ENCODE peak calls at places on chromosomes 5 and 9, in six cellular contexts. One of them, this sample, is unnamed.

GRCh38 chr5:129125819-129126218 is 31.3 kb downstream of the ISOC1 start:
- DNase-seq in HCT116: no peak
- DNase-seq in IMR-90: no peak
- DNase-seq in PC-3: no peak
- DNase-seq in SK-N-SH: no peak
- DNase-seq in astrocyte: no peak
- DNase-seq in this sample: no peak

GRCh38 chr5:125261505-125262250 is 515.2 kb upstream of the ZNF608 start:
- DNase-seq in PC-3: no peak
- DNase-seq in astrocyte: no peak
- DNase-seq in HCT116: no peak
- DNase-seq in SK-N-SH: no peak
- DNase-seq in IMR-90: no peak
- DNase-seq in this sample: no peak

GRCh38 chr5:103461223-103461622 is 101.4 kb downstream of the NUDT12 start:
- DNase-seq in PC-3: peak; percentile 93
- DNase-seq in HCT116: peak; percentile 16
- DNase-seq in astrocyte: peak; percentile 96
- DNase-seq in IMR-90: peak; percentile 64
- DNase-seq in SK-N-SH: no peak
- DNase-seq in this sample: no peak

GRCh38 chr5:143170977-143171376 is 232.5 kb downstream of the NR3C1 start:
- DNase-seq in HCT116: no peak
- DNase-seq in SK-N-SH: no peak
- DNase-seq in astrocyte: no peak
- DNase-seq in PC-3: no peak
- DNase-seq in IMR-90: no peak
- DNase-seq in this sample: no peak

GRCh38 chr9:118438805-118439204 is 734.6 kb downstream of the TLR4 start:
- DNase-seq in PC-3: no peak
- DNase-seq in astrocyte: no peak
- DNase-seq in SK-N-SH: no peak
- DNase-seq in HCT116: no peak
- DNase-seq in IMR-90: no peak
- DNase-seq in this sample: no peak

GRCh38 chr5:89211836-89212235 is 328.9 kb upstream of the MEF2C start:
- DNase-seq in IMR-90: peak; percentile 83
- DNase-seq in astrocyte: peak; percentile 97
- DNase-seq in HCT116: no peak
- DNase-seq in PC-3: peak; percentile 76
- DNase-seq in SK-N-SH: no peak
- DNase-seq in this sample: no peak

GRCh38 chr5:69368458-69369368 is 607 bp downstream of the AK6 start:
- DNase-seq in IMR-90: peak; percentile 54
- DNase-seq in SK-N-SH: peak; percentile 46
- DNase-seq in HCT116: peak; percentile 31
- DNase-seq in astrocyte: peak; percentile 54
- DNase-seq in PC-3: peak; percentile 16
- DNase-seq in this sample: no peak

GRCh38 chr9:31412081-31412480 is 972.4 kb upstream of the ACO1 start:
- DNase-seq in IMR-90: no peak
- DNase-seq in SK-N-SH: no peak
- DNase-seq in astrocyte: no peak
- DNase-seq in PC-3: no peak
- DNase-seq in HCT116: no peak
- DNase-seq in this sample: no peak

GRCh38 chr5:22734907-22735306 is 118.2 kb downstream of the CDH12 start:
- DNase-seq in IMR-90: no peak
- DNase-seq in astrocyte: no peak
- DNase-seq in SK-N-SH: no peak
- DNase-seq in HCT116: no peak
- DNase-seq in PC-3: no peak
- DNase-seq in this sample: no peak

GRCh38 chr5:180333661-180334060 is 19.5 kb downstream of the GFPT2 start:
- DNase-seq in IMR-90: peak; percentile 76
- DNase-seq in SK-N-SH: no peak
- DNase-seq in astrocyte: peak; percentile 85
- DNase-seq in PC-3: peak; percentile 85
- DNase-seq in HCT116: peak; percentile 41
- DNase-seq in this sample: peak; percentile 33

DNA sequence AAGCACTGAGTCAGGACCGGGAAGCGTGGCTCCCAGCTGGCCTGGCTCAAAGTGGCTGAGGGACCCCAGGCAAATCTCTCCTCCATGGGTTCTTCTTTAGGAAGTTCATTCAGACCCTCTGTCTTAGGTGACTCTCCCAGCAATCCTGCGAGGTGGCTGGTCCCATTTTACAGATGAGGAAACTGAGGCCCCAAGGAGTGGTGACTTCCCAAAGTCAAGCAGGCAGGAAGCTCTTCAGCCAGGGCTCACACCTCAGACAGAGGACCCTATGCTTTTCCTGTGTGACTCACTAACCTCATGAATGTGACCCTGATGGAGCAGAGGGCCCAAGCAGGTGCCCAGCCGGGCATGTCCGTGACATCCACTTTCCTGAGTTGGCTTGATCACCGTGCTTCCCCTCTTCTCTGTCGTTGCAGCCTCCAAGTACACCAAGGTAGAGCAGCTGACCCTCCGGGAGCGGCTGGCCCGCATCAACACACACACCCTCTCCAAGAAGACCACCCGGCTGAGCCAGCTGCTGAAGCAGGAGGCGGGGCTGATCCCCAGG is 36.5 kb downstream of the ARHGEF37 start:
- DNase-seq in IMR-90: no peak
- DNase-seq in PC-3: no peak
- DNase-seq in astrocyte: no peak
- DNase-seq in HCT116: no peak
- DNase-seq in SK-N-SH: no peak
- DNase-seq in this sample: peak; percentile 70
- H3K9ac ChIP-seq in IMR-90: no peak overlapping the region
- H3K9ac ChIP-seq in PC-3: peak overlapping the region; percentile 36
- H3K9ac ChIP-seq in astrocyte: no peak overlapping the region
- H3K9ac ChIP-seq in HCT116: no peak overlapping the region
- H3K9ac ChIP-seq in SK-N-SH: no peak overlapping the region
- H3K9ac ChIP-seq in this sample: no peak overlapping the region

DNA sequence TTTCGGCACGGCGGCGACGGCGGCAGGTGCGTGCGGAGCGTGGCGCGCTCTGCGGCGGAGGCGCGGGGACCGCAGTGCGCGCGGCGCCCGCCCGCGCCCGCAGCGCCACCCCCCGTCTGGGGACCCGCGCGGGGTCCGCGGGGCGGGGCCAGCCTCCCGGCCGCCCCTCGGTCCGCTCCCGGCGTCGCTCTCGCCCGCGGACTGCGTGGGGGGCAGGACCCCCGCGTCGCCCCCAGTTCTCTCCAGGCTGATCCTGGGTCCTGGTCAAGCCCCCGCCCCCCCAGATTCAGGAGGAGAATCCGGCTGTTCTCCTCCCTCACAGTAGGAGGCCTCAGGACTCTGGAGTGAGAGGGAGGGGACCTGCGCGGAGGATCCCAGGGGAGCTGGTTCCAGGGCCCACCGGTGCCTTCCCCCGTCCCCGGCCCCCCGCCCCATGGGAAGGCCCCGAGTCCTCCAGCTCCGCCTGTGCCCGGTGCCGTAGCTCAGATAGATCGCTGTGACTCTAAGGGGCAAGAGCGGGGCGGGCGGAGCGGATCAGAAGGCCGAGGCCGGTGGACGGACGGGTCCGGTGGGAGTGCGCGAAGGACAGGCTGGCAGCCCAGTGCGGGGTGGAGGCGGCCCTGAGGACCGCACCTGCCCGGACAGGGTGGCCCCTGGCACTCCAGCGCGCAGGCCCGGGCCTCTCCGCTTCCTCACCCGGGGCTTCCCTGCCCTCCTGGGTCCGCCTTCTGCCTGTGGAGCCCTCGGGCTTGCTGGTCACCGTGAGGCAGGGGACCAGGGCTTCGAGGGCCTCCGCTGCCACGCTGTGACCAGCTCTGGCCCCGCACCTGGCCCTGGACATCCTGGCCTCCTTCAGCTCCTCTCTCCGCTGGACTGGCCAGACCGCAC is at the start of gene RNF208:
- DNase-seq in astrocyte: no peak
- DNase-seq in HCT116: no peak
- DNase-seq in IMR-90: no peak
- DNase-seq in PC-3: no peak
- DNase-seq in SK-N-SH: peak; percentile 80
- DNase-seq in this sample: no peak
- H3K9ac ChIP-seq in astrocyte: no peak within 1 kb of the TSS
- H3K9ac ChIP-seq in HCT116: peak within 1 kb of the TSS; percentile 97
- H3K9ac ChIP-seq in IMR-90: no peak within 1 kb of the TSS
- H3K9ac ChIP-seq in PC-3: peak within 1 kb of the TSS; percentile 41
- H3K9ac ChIP-seq in SK-N-SH: peak within 1 kb of the TSS; percentile 49
- H3K9ac ChIP-seq in this sample: peak within 1 kb of the TSS; percentile 52

DNA sequence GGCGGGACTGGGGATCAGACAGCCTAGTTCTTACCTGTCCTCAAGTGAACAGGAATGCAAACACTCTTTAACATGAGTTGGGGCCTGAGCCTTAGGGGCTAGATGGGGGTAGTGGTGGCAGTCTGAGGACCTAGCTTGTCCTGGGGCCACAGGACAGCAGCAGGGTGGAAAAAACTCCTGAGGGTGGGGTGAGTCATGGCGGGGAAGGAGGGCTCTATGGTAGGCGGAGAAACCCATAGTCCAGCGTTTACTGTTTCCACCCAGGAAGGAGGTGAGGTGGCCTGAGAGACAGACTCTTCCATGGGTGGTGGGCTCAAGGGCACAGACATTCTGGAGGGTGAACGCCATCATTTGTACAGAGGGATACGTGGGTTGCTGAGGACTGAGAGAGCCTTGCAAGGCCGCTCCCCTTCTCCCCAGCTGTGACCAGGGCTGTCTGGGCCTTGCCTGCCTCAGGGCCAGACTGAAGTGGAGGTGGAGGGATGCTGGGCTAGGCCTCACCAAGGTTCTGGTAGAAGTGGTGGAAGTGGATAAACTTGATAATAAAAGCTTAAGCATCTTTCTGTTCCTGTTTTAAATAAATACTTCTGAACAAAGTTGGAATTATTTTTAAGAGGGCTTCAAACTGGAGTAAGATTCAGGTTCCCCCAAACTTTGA is 1.1 kb upstream of the TSPAN17 start:
- DNase-seq in PC-3: no peak
- DNase-seq in HCT116: no peak
- DNase-seq in SK-N-SH: no peak
- DNase-seq in astrocyte: no peak
- DNase-seq in IMR-90: no peak
- DNase-seq in this sample: no peak
- H3K9ac ChIP-seq in PC-3: peak overlapping the region; percentile 70
- H3K9ac ChIP-seq in HCT116: peak overlapping the region; percentile 83
- H3K9ac ChIP-seq in SK-N-SH: no peak overlapping the region
- H3K9ac ChIP-seq in astrocyte: no peak overlapping the region
- H3K9ac ChIP-seq in IMR-90: no peak overlapping the region
- H3K9ac ChIP-seq in this sample: peak overlapping the region; percentile 66

GRCh38 chr9:974064-974992 is 2.1 kb upstream of the DMRT3 start:
- DNase-seq in PC-3: no peak
- DNase-seq in HCT116: no peak
- DNase-seq in astrocyte: no peak
- DNase-seq in IMR-90: no peak
- DNase-seq in SK-N-SH: no peak
- DNase-seq in this sample: no peak

GRCh38 chr9:970310-971002 is 6.0 kb upstream of the DMRT3 start:
- DNase-seq in astrocyte: no peak
- DNase-seq in HCT116: no peak
- DNase-seq in IMR-90: no peak
- DNase-seq in SK-N-SH: no peak
- DNase-seq in PC-3: no peak
- DNase-seq in this sample: no peak

GRCh38 chr9:971901-972511 is 4.4 kb upstream of the DMRT3 start:
- DNase-seq in PC-3: no peak
- DNase-seq in SK-N-SH: peak; percentile 43
- DNase-seq in astrocyte: no peak
- DNase-seq in IMR-90: no peak
- DNase-seq in HCT116: no peak
- DNase-seq in this sample: peak; percentile 70

GRCh38 chr9:973295-973842 is 3.1 kb upstream of the DMRT3 start:
- DNase-seq in IMR-90: no peak
- DNase-seq in HCT116: no peak
- DNase-seq in PC-3: no peak
- DNase-seq in astrocyte: no peak
- DNase-seq in SK-N-SH: no peak
- DNase-seq in this sample: no peak

GRCh38 chr9:972512-973294 is 3.8 kb upstream of the DMRT3 start:
- DNase-seq in astrocyte: no peak
- DNase-seq in IMR-90: no peak
- DNase-seq in PC-3: no peak
- DNase-seq in SK-N-SH: peak; percentile 27
- DNase-seq in HCT116: no peak
- DNase-seq in this sample: no peak
- H3K9ac ChIP-seq in astrocyte: no peak overlapping the region
- H3K9ac ChIP-seq in IMR-90: no peak overlapping the region
- H3K9ac ChIP-seq in PC-3: no peak overlapping the region
- H3K9ac ChIP-seq in SK-N-SH: no peak overlapping the region
- H3K9ac ChIP-seq in HCT116: no peak overlapping the region
- H3K9ac ChIP-seq in this sample: no peak overlapping the region

GRCh38 chr5:119287547-119288073 is 68.2 kb upstream of the TNFAIP8 start:
- DNase-seq in SK-N-SH: no peak
- DNase-seq in HCT116: no peak
- DNase-seq in astrocyte: peak; percentile 88
- DNase-seq in PC-3: peak; percentile 64
- DNase-seq in IMR-90: peak; percentile 32
- DNase-seq in this sample: no peak
- H3K9ac ChIP-seq in SK-N-SH: peak overlapping the region; percentile 12
- H3K9ac ChIP-seq in HCT116: no peak overlapping the region
- H3K9ac ChIP-seq in astrocyte: peak overlapping the region; percentile 63
- H3K9ac ChIP-seq in PC-3: peak overlapping the region; percentile 19
- H3K9ac ChIP-seq in IMR-90: peak overlapping the region; percentile 52
- H3K9ac ChIP-seq in this sample: no peak overlapping the region

This sample was measured in kidney.